ENCODE peak calls at places on chromosomes 3 and 15, in six cellular contexts. Q, T, X, K, U and M are unnamed samples.

GRCh38 chr3:45555154-45555591 is 39.4 kb upstream of the LIMD1 start:
- DNase-seq in T (no peak), X (no peak), K (peak), Q (no peak), U (no peak), M (no peak)

GRCh38 chr15:99973351-99973750 is 240.1 kb upstream of the LYSMD4 start:
- DNase-seq in T (no peak), X (no peak), Q (no peak), K (no peak), U (no peak), M (no peak)

GRCh38 chr15:101004500-101004899 is 85.3 kb downstream of the LRRK1 start:
- DNase-seq in X (no peak), K (no peak), T (no peak), U (no peak), Q (no peak), M (no peak)

GRCh38 chr15:74613089-74613952 is 2.3 kb upstream of the CLK3 start:
- DNase-seq in T (no peak), K (no peak), Q (no peak), U (no peak), X (peak), M (no peak)

GRCh38 chr15:94587071-94587470 is 355.7 kb downstream of the MCTP2 start:
- DNase-seq in K (no peak), Q (no peak), X (no peak), U (no peak), T (no peak), M (no peak)

GRCh38 chr15:34318277-34319079 is 19.1 kb downstream of the SLC12A6 start:
- DNase-seq in T (peak), U (no peak), Q (no peak), K (peak), X (peak), M (peak)

GRCh38 chr3:30286007-30286669 is 320.3 kb upstream of the TGFBR2 start:
- DNase-seq in T (peak), X (peak), K (peak), U (peak), Q (no peak), M (peak)

GRCh38 chr3:90069748-90070147 is 962.3 kb downstream of the EPHA3 start:
- DNase-seq in U (no peak), T (no peak), Q (no peak), K (no peak), X (no peak), M (no peak)

GRCh38 chr3:134002326-134002725 is 27.4 kb downstream of the SLCO2A1 start:
- DNase-seq in T (no peak), K (no peak), U (no peak), Q (no peak), X (no peak), M (peak)

GRCh38 chr15:47184003-47184404 is 533.3 kb upstream of the SEMA6D start:
- DNase-seq in K (no peak), U (peak), X (no peak), T (no peak), Q (no peak), M (no peak)

GRCh38 chr3:118910332-118910731 is 124.3 kb downstream of the IGSF11 start:
- DNase-seq in T (no peak), K (no peak), U (no peak), Q (no peak), X (no peak), M (no peak)

GRCh38 chr3:4862973-4863372 is 116.3 kb upstream of the BHLHE40 start:
- DNase-seq in Q (no peak), K (no peak), X (no peak), U (no peak), T (no peak), M (no peak)

GRCh38 chr3:4864503-4864902 is 114.7 kb upstream of the BHLHE40 start:
- DNase-seq in X (no peak), K (no peak), U (no peak), Q (no peak), T (no peak), M (peak)

GRCh38 chr3:4865714-4866113 is 113.5 kb upstream of the BHLHE40 start:
- DNase-seq in X (no peak), Q (no peak), T (no peak), U (no peak), K (no peak), M (no peak)

DNA sequence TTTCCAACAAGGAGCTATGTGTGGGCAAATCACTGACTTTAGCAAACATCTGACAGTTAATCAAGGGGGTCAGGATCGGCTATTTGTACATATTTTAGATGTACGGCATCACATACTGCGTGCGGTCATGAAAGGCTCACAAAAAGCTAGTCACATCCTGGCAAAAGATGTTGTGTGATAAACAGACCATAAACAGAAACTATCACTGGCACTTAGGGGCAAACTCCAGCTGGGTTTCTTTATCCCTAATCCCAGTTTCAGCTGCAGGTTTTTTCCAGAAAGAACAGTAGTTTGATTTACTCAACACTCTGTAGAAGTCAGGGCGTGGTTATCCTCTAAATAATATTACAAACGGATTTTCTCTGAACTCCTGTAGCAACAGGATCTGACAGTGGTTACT is 112.4 kb upstream of the BHLHE40 start:
- DNase-seq in T (no peak), Q (no peak), U (no peak), X (no peak), K (peak), M (peak)
- H3K4me3 ChIP-seq in T (no peak), Q (no peak), U (no peak), X (no peak), K (peak), M (no peak)

GRCh38 chr3:28345690-28346089 is 2.8 kb upstream of the ZCWPW2 start:
- DNase-seq in Q (no peak), U (no peak), X (no peak), T (no peak), K (no peak), M (no peak)
- TF ChIP-seq CTCF in Q (no peak), U (no peak), X (no peak), T (no peak), K (no peak), M (no peak)

GRCh38 chr3:40679289-40679688 is 154.5 kb downstream of the ZNF621 start:
- DNase-seq in X (no peak), K (no peak), T (no peak), U (no peak), Q (no peak), M (no peak)
- H3K4me3 ChIP-seq in X (no peak), K (no peak), T (no peak), U (no peak), Q (no peak), M (no peak)

GRCh38 chr3:186264608-186265400 is 97.2 kb downstream of the DGKG start:
- DNase-seq in T (no peak), Q (no peak), X (no peak), K (no peak), U (no peak), M (no peak)

GRCh38 chr3:186258968-186259367 is 103.1 kb downstream of the DGKG start:
- DNase-seq in Q (no peak), X (no peak), T (no peak), K (no peak), U (no peak), M (no peak)

GRCh38 chr3:186259612-186260383 is 102.2 kb downstream of the DGKG start:
- DNase-seq in T (peak), U (peak), K (peak), Q (no peak), X (no peak), M (peak)

GRCh38 chr3:186260726-186261125 is 101.3 kb downstream of the DGKG start:
- DNase-seq in X (no peak), T (no peak), K (no peak), U (peak), Q (no peak), M (no peak)

GRCh38 chr3:186261638-186262037 is 100.4 kb downstream of the DGKG start:
- DNase-seq in Q (no peak), T (no peak), X (no peak), U (no peak), K (peak), M (no peak)
- TF ChIP-seq CTCF in Q (peak), T (no peak), X (no peak), U (peak), K (peak), M (peak)

GRCh38 chr15:69603369-69604049 is 150.9 kb downstream of the RPLP1 start:
- DNase-seq in U (no peak), T (no peak), Q (no peak), K (peak), X (peak), M (no peak)
- H3K4me3 ChIP-seq in U (no peak), T (no peak), Q (no peak), K (no peak), X (no peak), M (no peak)

GRCh38 chr3:117735481-117736101 is 1026.0 kb downstream of the TUSC7 start:
- DNase-seq in Q (no peak), U (peak), T (no peak), K (peak), X (no peak), M (peak)
- TF ChIP-seq CTCF in Q (no peak), U (no peak), T (no peak), K (no peak), X (no peak), M (no peak)